ENCODE peak calls at places on chromosomes 7 and 10, in seven cellular contexts. V, A, F, P, S, E and Z are unnamed samples.

GRCh38 chr10:52539463-52539862 is 225.4 kb downstream of the DKK1 start:
- DNase-seq in V (no peak), A (no peak), F (no peak), P (peak; percentile 82), S (no peak), E (no peak), Z (no peak)

GRCh38 chr7:44755698-44756627 is 7.3 kb downstream of the ZMIZ2 start:
- DNase-seq in V (no peak), A (no peak), F (peak; percentile 68), P (no peak), S (no peak), E (no peak), Z (no peak)

GRCh38 chr10:36349445-36350063 is 707.5 kb upstream of the FZD8 start:
- DNase-seq in V (peak; percentile 18), A (no peak), F (no peak), P (peak; percentile 82), S (peak; percentile 4), E (no peak), Z (no peak)

GRCh38 chr10:22503315-22504090 is 158.2 kb downstream of the SPAG6 start:
- DNase-seq in V (no peak), A (no peak), F (no peak), P (peak; percentile 63), S (no peak), E (no peak), Z (no peak)

GRCh38 chr7:78499283-78499682 is 700.7 kb downstream of the PHTF2 start:
- DNase-seq in V (no peak), A (no peak), F (no peak), P (no peak), S (no peak), E (no peak), Z (no peak)

GRCh38 chr10:80598951-80599350 is 61.2 kb downstream of the SH2D4B start:
- DNase-seq in V (no peak), A (no peak), F (no peak), P (no peak), S (no peak), E (no peak), Z (no peak)

GRCh38 chr7:86747698-86748097 is 104.0 kb downstream of the GRM3 start:
- DNase-seq in V (no peak), A (no peak), F (no peak), P (no peak), S (peak; percentile 72), E (no peak), Z (no peak)

GRCh38 chr10:51462076-51462779 is 237.2 kb downstream of the CSTF2T start:
- DNase-seq in V (no peak), A (no peak), F (no peak), P (peak; percentile 40), S (no peak), E (no peak), Z (no peak)

GRCh38 chr7:7210475-7211237 is 28.3 kb downstream of the C1GALT1 start:
- DNase-seq in V (no peak), A (no peak), F (no peak), P (no peak), S (no peak), E (no peak), Z (no peak)

GRCh38 chr7:64951250-64951848 is 39.5 kb downstream of the ZNF117 start:
- DNase-seq in V (peak; percentile 56), A (no peak), F (no peak), P (peak; percentile 22), S (peak; percentile 49), E (peak; percentile 56), Z (no peak)

GRCh38 chr10:101018600-101019439 is 12.1 kb downstream of the PDZD7 start:
- DNase-seq in V (peak; percentile 89), A (peak; percentile 47), F (peak; percentile 86), P (peak; percentile 45), S (peak; percentile 93), E (peak; percentile 80), Z (peak; percentile 79)

GRCh38 chr10:30857803-30858202 is 173.9 kb downstream of the ZNF438 start:
- DNase-seq in V (no peak), A (no peak), F (no peak), P (peak; percentile 60), S (no peak), E (peak; percentile 89), Z (no peak)

GRCh38 chr7:45663167-45663921 is 89.2 kb downstream of the ADCY1 start:
- DNase-seq in V (peak; percentile 30), A (no peak), F (no peak), P (no peak), S (peak; percentile 52), E (no peak), Z (no peak)

GRCh38 chr10:34854147-34854601 is 39.1 kb upstream of the PARD3 start:
- DNase-seq in V (no peak), A (no peak), F (no peak), P (peak; percentile 51), S (no peak), E (peak; percentile 29), Z (no peak)

GRCh38 chr7:53350241-53350640 is 314.8 kb downstream of the POM121L12 start:
- DNase-seq in V (peak; percentile 67), A (no peak), F (no peak), P (no peak), S (peak; percentile 74), E (no peak), Z (no peak)

DNA sequence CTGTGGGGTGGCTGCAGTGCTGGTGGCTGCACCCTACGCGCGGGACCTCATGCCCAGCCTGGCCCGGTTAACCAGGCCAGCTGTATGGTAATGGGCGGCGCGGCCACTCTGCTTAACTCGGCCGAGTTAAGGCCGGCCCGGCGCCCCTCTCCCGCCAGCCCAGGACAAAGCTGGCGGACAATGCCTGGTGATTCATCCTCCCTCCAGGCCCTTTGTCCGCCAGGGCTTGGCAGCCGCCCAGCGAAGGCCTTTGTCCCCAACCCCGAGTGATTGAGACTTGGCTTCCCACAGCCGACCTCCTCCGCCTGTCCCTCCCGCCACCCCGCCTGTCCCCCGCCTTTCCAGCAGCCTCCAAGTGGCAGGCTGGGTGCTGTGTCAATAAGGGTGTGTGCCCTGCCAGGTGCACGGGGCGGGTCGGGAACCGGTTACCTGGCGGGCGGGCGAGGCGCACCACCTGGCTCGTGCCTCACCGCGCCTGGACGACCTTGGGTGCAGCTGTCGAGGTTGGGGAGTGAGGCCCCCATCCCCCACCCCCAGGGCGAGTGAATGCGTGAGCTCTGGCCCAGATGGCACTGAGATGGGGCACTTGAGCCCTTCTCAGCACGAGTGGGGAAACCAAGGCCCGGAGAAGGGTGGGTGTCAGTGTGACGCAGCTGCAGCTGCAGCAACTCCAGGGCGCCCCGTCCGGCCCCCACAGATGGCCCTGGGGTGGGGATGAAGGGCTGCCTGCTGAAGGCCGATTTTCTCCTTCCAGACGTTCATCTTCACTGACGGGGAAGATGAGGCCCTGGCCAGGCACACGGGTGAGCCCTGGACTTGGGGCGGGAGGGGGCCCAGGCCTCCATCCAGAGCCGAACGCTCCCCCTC is 4.6 kb downstream of the LFNG start:
- DNase-seq in V (no peak), A (no peak), F (peak; percentile 86), P (peak; percentile 65), S (peak; percentile 98), E (no peak), Z (no peak)
- H3K4me1 ChIP-seq in V (peaks cover 4% of the 10 kb centered on the region), A (peaks cover 82% of the 10 kb centered on the region), F (peaks cover 94% of the 10 kb centered on the region), P (peaks cover 65% of the 10 kb centered on the region), S (peaks cover 45% of the 10 kb centered on the region), E (peaks cover 94% of the 10 kb centered on the region), Z (peaks cover 67% of the 10 kb centered on the region)

DNA sequence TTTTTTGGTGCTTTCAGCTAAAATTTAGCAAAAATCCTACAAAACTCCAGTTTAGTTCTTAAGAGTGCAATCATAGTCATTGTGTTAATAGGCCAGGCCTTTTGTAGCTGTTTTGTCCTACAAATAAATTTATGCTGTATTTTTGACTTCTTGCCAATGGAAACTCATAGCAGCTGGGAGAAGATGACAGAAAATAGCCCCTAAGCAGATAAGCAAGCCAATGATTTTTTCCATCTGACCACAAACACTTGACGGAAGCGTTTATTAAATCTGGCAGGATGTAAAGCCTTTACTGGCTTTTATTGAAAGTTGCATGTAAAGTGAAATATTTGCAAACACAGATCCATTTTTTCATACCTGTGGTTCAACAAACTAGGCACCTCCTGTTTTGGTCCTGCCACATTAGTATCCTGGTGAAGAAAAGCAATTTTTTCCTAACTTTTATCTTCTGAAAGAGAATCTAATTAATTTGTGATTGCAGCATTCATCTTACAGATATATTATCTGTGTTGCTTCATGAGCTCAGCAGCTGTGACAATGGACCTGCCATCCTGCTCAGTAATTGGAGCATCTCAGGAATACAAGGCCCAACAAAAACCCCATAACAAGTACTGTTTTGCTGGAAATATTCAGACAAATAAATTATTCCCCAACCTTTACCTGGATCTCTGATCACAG is 1063.8 kb upstream of the GHITM start:
- DNase-seq in V (no peak), A (no peak), F (no peak), P (peak; percentile 68), S (no peak), E (no peak), Z (no peak)
- H3K4me1 ChIP-seq in V (no peaks in the 10 kb centered on the region), A (no peaks in the 10 kb centered on the region), F (no peaks in the 10 kb centered on the region), P (peaks cover 5% of the 10 kb centered on the region), S (peaks cover 10% of the 10 kb centered on the region), E (no peaks in the 10 kb centered on the region), Z (no peaks in the 10 kb centered on the region)

DNA sequence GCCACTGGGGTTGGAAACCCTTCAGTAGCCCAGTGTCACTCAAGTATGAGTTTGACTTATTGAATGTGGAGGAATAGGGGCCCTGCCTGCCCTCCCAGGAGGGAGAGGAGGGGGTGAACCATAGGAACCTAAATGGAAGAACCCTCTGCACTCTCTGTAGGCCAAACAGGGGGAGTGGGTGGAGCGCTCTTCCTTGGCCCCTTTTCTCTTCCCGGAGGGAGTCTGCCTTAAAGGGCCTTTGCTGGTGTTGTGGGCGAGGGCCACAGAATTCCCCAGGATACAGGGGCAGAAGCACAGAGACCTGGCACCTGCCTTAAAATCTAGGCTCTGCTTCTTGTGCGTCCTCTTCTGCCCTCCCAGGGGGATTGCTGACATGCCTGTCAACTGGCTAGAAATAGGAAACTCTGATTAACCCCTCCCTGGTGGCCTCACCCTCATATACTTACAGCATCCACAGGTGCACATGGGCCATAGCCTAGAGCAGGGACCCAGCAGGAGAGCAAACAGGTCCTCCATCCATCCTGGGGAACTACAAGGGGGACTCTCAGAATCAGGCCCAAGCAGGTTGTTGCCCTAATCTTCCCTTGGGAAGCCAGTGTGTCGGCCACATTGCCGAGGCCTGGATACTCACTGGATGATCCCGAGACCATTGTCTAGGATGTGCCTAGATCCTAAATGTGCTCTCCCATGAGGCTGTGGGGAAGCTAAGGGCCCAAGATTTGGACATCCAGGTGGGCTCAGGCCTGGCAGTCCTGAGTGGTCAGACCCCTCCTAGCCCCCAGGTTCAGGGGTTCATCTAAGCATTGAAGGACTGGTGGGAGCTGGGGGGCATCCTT is 3.4 kb downstream of the TRIM8 start:
- DNase-seq in V (no peak), A (no peak), F (no peak), P (no peak), S (no peak), E (no peak), Z (no peak)
- H3K4me1 ChIP-seq in V (peaks cover 33% of the 10 kb centered on the region), A (peaks cover 81% of the 10 kb centered on the region), F (peaks cover 81% of the 10 kb centered on the region), P (peaks cover 43% of the 10 kb centered on the region), S (peaks cover 66% of the 10 kb centered on the region), E (peaks cover 62% of the 10 kb centered on the region), Z (peaks cover 62% of the 10 kb centered on the region)

DNA sequence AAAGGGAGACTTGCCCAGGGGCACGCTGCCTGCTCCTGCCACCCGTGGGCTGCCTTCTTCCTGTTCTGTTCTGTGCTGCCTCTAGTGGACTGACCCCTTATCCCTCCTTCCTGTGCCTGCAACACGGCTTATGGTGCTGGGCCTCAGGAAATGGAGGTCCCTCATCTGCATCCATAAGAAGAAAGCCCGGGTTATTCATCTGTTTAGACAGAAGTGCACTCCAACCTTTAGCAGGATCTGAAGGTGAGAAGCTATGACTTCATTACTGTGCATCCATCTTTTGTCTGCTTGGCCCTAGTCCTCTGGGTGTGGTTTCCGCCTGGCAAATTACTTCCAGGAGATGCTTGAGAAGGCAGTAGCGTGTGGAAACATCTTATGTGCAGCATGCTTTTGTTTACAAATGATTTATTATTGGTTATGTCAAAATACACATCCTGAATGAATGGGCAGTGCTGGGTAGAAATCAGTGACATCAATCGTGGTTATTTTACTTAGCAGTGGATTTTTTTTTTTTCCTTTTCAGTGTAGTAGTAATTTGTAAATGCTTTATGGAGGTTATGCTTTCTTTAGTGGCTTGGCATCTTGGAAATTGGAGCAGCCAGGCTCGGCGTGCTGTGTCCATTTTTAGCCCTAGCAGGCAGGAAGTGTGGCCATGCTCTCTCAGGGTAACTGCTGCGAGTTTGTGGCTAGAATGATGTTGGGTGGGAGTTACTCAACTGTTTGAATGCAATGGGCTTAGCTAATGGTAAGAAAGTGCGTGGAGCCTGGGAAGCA is 12.7 kb downstream of the PTPRE start:
- DNase-seq in V (no peak), A (no peak), F (no peak), P (peak; percentile 93), S (no peak), E (no peak), Z (no peak)
- H3K4me1 ChIP-seq in V (peaks cover 2% of the 10 kb centered on the region), A (no peaks in the 10 kb centered on the region), F (peaks cover 58% of the 10 kb centered on the region), P (peaks cover 35% of the 10 kb centered on the region), S (no peaks in the 10 kb centered on the region), E (peaks cover 52% of the 10 kb centered on the region), Z (no peaks in the 10 kb centered on the region)